ENCODE peak calls at places on chromosomes 13 and 19, in ten cellular contexts. C, J, B, E, Z, T, Y, U, F and O are unnamed samples.

GRCh38 chr13:51801631-51802099 is 2.3 kb downstream of the DHRS12 start:
- DNase-seq in F (no peak), T (peak; percentile 38), Z (peak; percentile 71), U (peak; percentile 32), C (no peak), E (peak; percentile 72), J (peak; percentile 18), Y (no peak), B (peak; percentile 32), O (no peak)

GRCh38 chr19:2385053-2385721 is 25.1 kb downstream of the TMPRSS9 start:
- DNase-seq in B (no peak), F (no peak), J (peak; percentile 87), Z (peak; percentile 95), U (no peak), T (peak; percentile 85), E (peak; percentile 36), C (no peak), Y (no peak), O (peak; percentile 10)

GRCh38 chr13:101522607-101523006 is 70.1 kb downstream of the ITGBL1 start:
- DNase-seq in J (no peak), Z (no peak), E (no peak), U (no peak), B (no peak), F (no peak), T (no peak), C (no peak), Y (no peak), O (no peak)

GRCh38 chr13:97257800-97258799 is 36.0 kb downstream of the MBNL2 start:
- DNase-seq in Z (no peak), F (no peak), U (peak; percentile 18), J (peak; percentile 89), C (no peak), B (no peak), T (peak; percentile 95), E (no peak), Y (no peak), O (no peak)

GRCh38 chr19:54727562-54727961 is 3.3 kb downstream of the KIR3DL3 start:
- DNase-seq in J (no peak), Y (no peak), F (no peak), B (no peak), C (no peak), T (no peak), U (no peak), E (no peak), Z (no peak), O (no peak)

GRCh38 chr19:48915757-48916156 is 15.6 kb downstream of the NUCB1 start:
- DNase-seq in J (no peak), T (no peak), Z (peak; percentile 89), E (no peak), U (no peak), Y (no peak), F (no peak), C (no peak), B (no peak), O (no peak)

GRCh38 chr13:94660695-94661324 is 51.5 kb downstream of the SOX21 start:
- DNase-seq in T (peak; percentile 42), E (peak; percentile 18), F (no peak), B (no peak), J (peak; percentile 28), Y (no peak), Z (no peak), C (peak; percentile 42), U (no peak), O (no peak)

GRCh38 chr13:54162069-54162468 is 1133.5 kb downstream of the OLFM4 start:
- DNase-seq in F (no peak), E (no peak), T (no peak), J (no peak), C (peak; percentile 5), U (no peak), Y (no peak), B (no peak), Z (no peak), O (no peak)

GRCh38 chr13:31587696-31588266 is 151.5 kb upstream of the RXFP2 start:
- DNase-seq in F (no peak), C (no peak), B (no peak), Z (no peak), J (no peak), E (no peak), Y (no peak), U (no peak), T (no peak), O (no peak)

GRCh38 chr13:41487222-41487621 is 29.9 kb downstream of the RGCC start:
- DNase-seq in B (no peak), T (no peak), C (no peak), F (no peak), J (no peak), E (no peak), U (no peak), Z (no peak), Y (no peak), O (no peak)

GRCh38 chr19:48698046-48698445 is 2.3 kb downstream of the FUT2 start:
- DNase-seq in E (no peak), U (no peak), T (peak; percentile 84), B (no peak), J (peak; percentile 82), Z (peak; percentile 24), F (no peak), C (peak; percentile 58), Y (no peak), O (no peak)

GRCh38 chr19:55340144-55340783 is 588 bp downstream of the KMT5C start:
- DNase-seq in Z (no peak), U (no peak), J (no peak), B (no peak), T (no peak), E (no peak), C (no peak), F (peak; percentile 26), Y (no peak), O (no peak)

GRCh38 chr13:56351041-56351440 is 789.7 kb upstream of the PRR20A start:
- DNase-seq in Z (no peak), J (no peak), F (no peak), C (no peak), E (no peak), B (no peak), T (no peak), U (no peak), Y (no peak), O (no peak)

GRCh38 chr13:21997726-21998125 is 326.9 kb downstream of the FGF9 start:
- DNase-seq in Y (no peak), F (no peak), J (no peak), T (no peak), U (no peak), E (peak; percentile 13), Z (peak; percentile 1), C (no peak), B (no peak), O (no peak)

GRCh38 chr13:73800011-73800410 is 334.2 kb downstream of the KLF12 start:
- DNase-seq in T (no peak), J (no peak), E (no peak), C (no peak), F (no peak), Y (no peak), U (no peak), B (no peak), Z (no peak), O (no peak)

GRCh38 chr13:98273824-98274786 is 97.0 kb upstream of the RNF113B start:
- DNase-seq in F (no peak), T (no peak), Z (no peak), E (peak; percentile 69), U (no peak), Y (no peak), B (no peak), J (no peak), C (no peak), O (no peak)